ENCODE peak calls at places on chromosome 10, in six cellular contexts. E is CD8-positive, alpha-beta T cell; K is cardiac muscle cell; Q is lung; W is MM.1S; G is mammary epithelial cell. M is an unnamed sample.

GRCh38 chr10:1048349-1048731 is 579 bp downstream of the IDI1 start:
- DNase-seq in E (peak; percentile 27), W (peak; percentile 27), Q (no peak), K (no peak), G (no peak), M (peak; percentile 73)

GRCh38 chr10:99346247-99346646 is 17.1 kb downstream of the CNNM1 start:
- DNase-seq in K (no peak), G (peak; percentile 23), Q (no peak), W (no peak), E (no peak), M (no peak)

GRCh38 chr10:8787649-8788048 is 733.2 kb downstream of the GATA3 start:
- DNase-seq in W (no peak), G (no peak), E (no peak), Q (no peak), K (no peak), M (no peak)

GRCh38 chr10:97127960-97128850 is 57.6 kb downstream of the SLIT1 start:
- DNase-seq in W (no peak), E (no peak), Q (no peak), K (no peak), G (peak; percentile 3), M (no peak)

GRCh38 chr10:132838346-132838970 is 52.5 kb upstream of the NKX6-2 start:
- DNase-seq in Q (peak; percentile 25), E (no peak), G (no peak), K (no peak), W (no peak), M (peak; percentile 36)

GRCh38 chr10:82084496-82084895 is 209.5 kb downstream of the NRG3 start:
- DNase-seq in K (no peak), G (no peak), E (no peak), W (no peak), Q (no peak), M (no peak)

GRCh38 chr10:90413196-90413595 is 444.6 kb downstream of the HTR7 start:
- DNase-seq in K (no peak), G (peak; percentile 25), Q (no peak), W (no peak), E (no peak), M (no peak)

GRCh38 chr10:86182150-86182549 is 184.4 kb downstream of the GRID1 start:
- DNase-seq in G (no peak), E (no peak), Q (no peak), K (no peak), W (no peak), M (no peak)

GRCh38 chr10:5532618-5533097 is 7.9 kb downstream of the CALML3 start:
- DNase-seq in K (no peak), W (no peak), Q (no peak), E (no peak), G (no peak), M (no peak)

GRCh38 chr10:60425392-60426110 is 35.9 kb upstream of the ANK3 start:
- DNase-seq in E (no peak), W (no peak), Q (no peak), K (no peak), G (no peak), M (no peak)

GRCh38 chr10:124830445-124830844 is 28.8 kb downstream of the ABRAXAS2 start:
- DNase-seq in W (no peak), E (no peak), Q (no peak), G (no peak), K (no peak), M (peak; percentile 12)
- H3K36me3 ChIP-seq in W (peaks cover 6% of the 10 kb centered on the region), E (peaks cover 24% of the 10 kb centered on the region), Q (peaks cover 24% of the 10 kb centered on the region), G (peaks cover 24% of the 10 kb centered on the region), K (peaks cover 68% of the 10 kb centered on the region), M (peaks cover 58% of the 10 kb centered on the region)

GRCh38 chr10:79074732-79075131 is 6.0 kb downstream of the ZMIZ1 start:
- DNase-seq in K (no peak), E (no peak), W (no peak), G (peak; percentile 37), Q (no peak), M (no peak)
- H3K4me1 ChIP-seq in K (peaks cover 67% of the 10 kb centered on the region), E (peaks cover 10% of the 10 kb centered on the region), W (peaks cover 16% of the 10 kb centered on the region), G (peaks cover 56% of the 10 kb centered on the region), Q (peaks cover 40% of the 10 kb centered on the region), M (peaks cover 49% of the 10 kb centered on the region)

DNA sequence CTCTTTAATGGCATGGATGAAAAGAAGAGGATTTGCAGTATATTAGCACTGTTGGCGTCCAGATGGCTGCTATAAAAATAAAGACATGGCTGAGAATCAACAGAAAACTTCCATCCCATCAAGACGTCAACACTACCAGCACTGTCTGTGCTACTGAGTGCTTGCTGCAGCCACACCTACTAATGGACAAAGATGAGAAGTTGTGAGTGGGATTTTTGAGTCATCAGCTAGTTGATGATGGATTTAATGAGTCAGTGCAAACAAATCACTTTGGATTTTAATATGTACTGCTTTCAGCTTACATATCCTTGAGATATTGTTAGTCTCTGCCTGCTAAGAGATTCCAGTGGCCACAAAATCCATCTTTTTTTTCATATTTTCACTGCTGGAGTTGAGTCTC is 631.0 kb upstream of the ANKRD30A start:
- DNase-seq in K (no peak), W (no peak), G (peak; percentile 88), E (no peak), Q (no peak), M (no peak)
- H3K4me3 ChIP-seq in K (no peak overlapping the region), W (no peak overlapping the region), G (no peak overlapping the region), E (no peak overlapping the region), Q (no peak overlapping the region), M (no peak overlapping the region)

DNA sequence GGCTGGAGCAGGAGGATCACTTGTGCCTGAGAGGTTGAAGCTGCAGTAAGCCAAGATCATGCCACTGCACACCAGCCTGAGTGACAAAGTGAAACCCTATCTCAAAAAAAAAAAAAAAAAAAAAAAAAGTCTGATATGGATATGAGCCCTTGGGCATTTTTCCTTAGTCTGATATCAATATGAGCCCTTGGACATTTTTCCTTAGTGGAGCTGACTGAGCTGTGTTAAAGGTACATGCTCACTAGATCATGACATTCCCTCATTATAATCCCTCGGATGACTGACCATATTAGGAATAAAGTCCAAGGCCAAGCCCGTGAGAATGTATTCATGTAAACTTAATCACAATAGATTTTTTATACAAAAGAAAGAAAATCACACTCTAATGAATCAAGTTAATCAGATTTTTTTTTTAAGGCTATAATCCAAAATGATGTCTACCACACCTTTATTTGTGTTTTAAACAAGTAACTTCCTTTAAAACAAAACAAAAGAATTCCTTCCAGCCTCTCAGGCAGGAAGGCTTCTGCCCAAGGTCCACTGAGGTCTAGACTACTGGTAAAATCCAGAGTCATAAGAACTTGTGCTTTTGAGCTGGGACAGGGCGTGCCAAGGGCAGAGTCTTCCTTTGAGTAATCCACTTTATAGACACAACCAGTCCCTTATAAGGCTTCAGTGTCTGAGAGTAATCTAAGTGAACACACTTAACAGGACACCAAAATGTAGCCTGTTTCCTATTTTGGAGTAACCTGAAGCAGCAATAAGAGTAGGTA is 5.5 kb downstream of the PPA1 start:
- DNase-seq in E (no peak), G (peak; percentile 43), W (no peak), Q (no peak), K (no peak), M (no peak)
- H3K36me3 ChIP-seq in E (peaks cover 4% of the 10 kb centered on the region), G (peaks cover 18% of the 10 kb centered on the region), W (no peaks in the 10 kb centered on the region), Q (peaks cover 3% of the 10 kb centered on the region), K (peaks cover 6% of the 10 kb centered on the region), M (peaks cover 3% of the 10 kb centered on the region)

DNA sequence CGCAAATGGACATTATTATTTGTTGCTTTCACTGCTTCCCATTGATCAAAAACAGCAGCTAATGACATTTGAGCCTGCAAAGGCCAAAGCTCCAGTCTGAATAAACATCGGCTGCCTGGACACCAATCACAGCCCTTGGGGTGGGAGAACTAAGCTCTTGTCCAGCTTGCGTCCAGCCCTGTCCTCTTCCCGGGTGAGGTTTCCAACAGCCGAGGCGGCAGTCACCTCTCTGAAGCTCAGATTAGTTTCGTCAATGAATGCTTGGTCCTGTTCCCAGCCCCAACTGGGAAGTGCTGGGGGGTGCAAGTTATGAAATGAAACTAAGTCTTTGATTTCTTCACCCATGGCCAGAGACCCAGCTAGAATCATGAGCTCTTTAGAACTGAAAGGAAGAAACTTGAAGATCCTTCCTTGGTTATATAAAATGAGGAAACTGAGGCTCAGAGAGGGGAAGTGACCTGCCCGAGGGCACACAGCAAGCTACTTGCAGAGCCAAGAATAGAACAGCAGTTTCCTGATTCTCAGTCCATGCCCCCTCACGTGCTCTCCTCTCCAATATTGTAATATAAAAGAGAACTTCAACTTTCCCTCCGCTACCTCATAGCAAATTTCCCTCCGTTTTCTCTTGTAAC is 114.0 kb upstream of the TCF7L2 start:
- DNase-seq in K (peak; percentile 35), G (no peak), E (no peak), W (no peak), Q (no peak), M (peak; percentile 50)
- H3K4me1 ChIP-seq in K (peaks cover 30% of the 10 kb centered on the region), G (peaks cover 4% of the 10 kb centered on the region), E (no peaks in the 10 kb centered on the region), W (no peaks in the 10 kb centered on the region), Q (no peaks in the 10 kb centered on the region), M (no peaks in the 10 kb centered on the region)

DNA sequence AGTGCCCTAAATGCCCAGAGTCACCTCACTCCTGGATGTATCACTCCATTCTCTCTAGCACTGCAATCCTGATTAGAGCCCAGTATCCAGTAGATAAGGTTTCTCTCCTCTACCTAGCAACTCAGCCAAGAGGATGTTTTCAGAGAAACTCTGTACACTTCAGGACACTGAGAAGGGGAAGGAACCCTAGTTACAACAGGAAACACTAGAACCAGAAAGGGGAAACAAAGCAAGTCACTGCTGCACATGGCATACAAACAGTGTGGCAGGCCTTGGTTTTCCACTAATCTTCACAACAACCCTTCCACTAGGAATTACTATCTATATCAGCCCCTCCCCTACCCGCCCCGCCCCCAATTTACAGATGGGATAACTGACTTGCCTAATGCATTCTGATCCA is 1.6 kb downstream of the FAM204A start:
- DNase-seq in E (no peak), W (no peak), K (no peak), G (no peak), Q (no peak), M (no peak)
- H3K4me3 ChIP-seq in E (no peak overlapping the region), W (no peak overlapping the region), K (no peak overlapping the region), G (no peak overlapping the region), Q (no peak overlapping the region), M (peak overlapping the region; percentile 95)

GRCh38 chr10:102813017-102813541 is 24.1 kb downstream of the CYP17A1 start:
- DNase-seq in Q (no peak), E (no peak), W (no peak), G (no peak), K (no peak), M (no peak)

GRCh38 chr10:102814873-102815661 is 22.1 kb downstream of the CYP17A1 start:
- DNase-seq in G (no peak), E (no peak), W (no peak), K (peak; percentile 38), Q (peak; percentile 51), M (peak; percentile 85)

GRCh38 chr10:102813734-102814455 is 23.3 kb downstream of the CYP17A1 start:
- DNase-seq in K (no peak), G (no peak), W (no peak), Q (no peak), E (no peak), M (peak; percentile 59)

GRCh38 chr10:102815790-102816549 is 21.2 kb downstream of the CYP17A1 start:
- DNase-seq in Q (peak; percentile 42), E (no peak), W (no peak), G (no peak), K (no peak), M (peak; percentile 69)

GRCh38 chr10:102814456-102814871 is 22.7 kb downstream of the CYP17A1 start:
- DNase-seq in Q (no peak), W (no peak), G (no peak), E (no peak), K (no peak), M (peak; percentile 44)
- H3K36me3 ChIP-seq in Q (peaks cover 34% of the 10 kb centered on the region), W (no peaks in the 10 kb centered on the region), G (peaks cover 11% of the 10 kb centered on the region), E (peaks cover 30% of the 10 kb centered on the region), K (peaks cover 22% of the 10 kb centered on the region), M (peaks cover 47% of the 10 kb centered on the region)